ENCODE peak calls at places on chromosome X, in eight cellular contexts. H is tibial artery, Z is dorsolateral prefrontal cortex, T is left ventricle myocardium inferior, G is epithelial cell of esophagus, R is Karpas-422, L is body of pancreas, N is small intestine. F is an unnamed sample.

GRCh38 chrX:110432066-110432465 is 73.4 kb downstream of the RTL9 start:
- DNase-seq in G (no peak), L (no peak), T (no peak), R (no peak), N (no peak), H (no peak), Z (no peak), F (no peak)

GRCh38 chrX:53695901-53696300 is 9.4 kb upstream of the HUWE1 start:
- DNase-seq in Z (no peak), H (no peak), T (no peak), G (no peak), R (no peak), L (no peak), N (no peak), F (no peak)

GRCh38 chrX:136711147-136711546 is 63.2 kb downstream of the CD40LG start:
- DNase-seq in R (peak), N (peak), H (peak), T (peak), L (peak), Z (no peak), G (peak), F (peak)

GRCh38 chrX:71871367-71871766 is 39.3 kb upstream of the NHSL2 start:
- DNase-seq in R (no peak), N (no peak), H (no peak), Z (no peak), L (no peak), G (peak), T (no peak), F (no peak)

GRCh38 chrX:46016296-46016695 is 528.9 kb downstream of the ZNF674 start:
- DNase-seq in T (no peak), N (no peak), G (no peak), R (no peak), H (no peak), Z (no peak), L (no peak), F (no peak)

GRCh38 chrX:119574394-119575266 is at the start of gene UBE2A:
- DNase-seq in R (peak), G (peak), L (peak), H (peak), N (peak), T (peak), Z (peak), F (peak)

GRCh38 chrX:20507901-20508620 is 241.4 kb upstream of the RPS6KA3 start:
- DNase-seq in T (no peak), H (no peak), Z (no peak), G (peak), R (no peak), L (no peak), N (peak), F (no peak)

GRCh38 chrX:47229427-47229826 is 3.4 kb upstream of the USP11 start:
- DNase-seq in R (no peak), T (no peak), Z (peak), L (no peak), N (no peak), G (no peak), H (no peak), F (no peak)

GRCh38 chrX:153019166-153019565 is 25.2 kb upstream of the PNMA5 start:
- DNase-seq in T (no peak), N (peak), Z (no peak), H (no peak), L (no peak), G (no peak), R (no peak), F (no peak)

GRCh38 chrX:51893931-51894696 is 691 bp downstream of the MAGED1 start:
- DNase-seq in N (peak), Z (no peak), G (no peak), T (no peak), H (peak), L (peak), R (peak), F (peak)

GRCh38 chrX:129772796-129773431 is 6.8 kb upstream of the SASH3 start:
- DNase-seq in L (peak), R (peak), G (no peak), T (peak), H (peak), Z (peak), N (peak), F (peak)

GRCh38 chrX:48958635-48959094 is 1.3 kb upstream of the OTUD5 start:
- DNase-seq in Z (peak), R (peak), H (peak), G (peak), L (peak), N (peak), T (peak), F (peak)

GRCh38 chrX:4380710-4381109 is 667.3 kb upstream of the PRKX start:
- DNase-seq in N (no peak), L (no peak), T (no peak), H (no peak), R (no peak), G (no peak), Z (no peak), F (no peak)

GRCh38 chrX:132749406-132749805 is 209.0 kb downstream of the HS6ST2 start:
- DNase-seq in H (no peak), G (no peak), R (no peak), T (no peak), L (no peak), Z (no peak), N (no peak), F (no peak)

GRCh38 chrX:151488677-151489076 is 74.8 kb upstream of the PASD1 start:
- DNase-seq in R (peak), Z (no peak), N (no peak), H (no peak), L (no peak), G (peak), T (no peak), F (no peak)

GRCh38 chrX:141642979-141643378 is 53.5 kb downstream of the SPANXA2 start:
- DNase-seq in H (no peak), L (no peak), T (no peak), Z (no peak), G (peak), R (no peak), N (no peak), F (no peak)

GRCh38 chrX:134676440-134676839 is 18.2 kb upstream of the PLAC1 start:
- DNase-seq in N (no peak), R (no peak), G (peak), T (no peak), H (no peak), L (no peak), Z (no peak), F (no peak)

GRCh38 chrX:17377047-17377692 is 2.2 kb downstream of the NHS start:
- DNase-seq in H (peak), G (peak), Z (peak), T (peak), R (no peak), L (peak), N (peak), F (peak)

GRCh38 chrX:82208976-82209375 is 1007.1 kb downstream of the SH3BGRL start:
- DNase-seq in L (no peak), H (no peak), N (no peak), T (no peak), Z (no peak), G (no peak), R (no peak), F (no peak)

GRCh38 chrX:11886745-11887144 is 128.7 kb downstream of the MSL3 start:
- DNase-seq in N (no peak), Z (no peak), R (no peak), G (peak), L (no peak), T (no peak), H (no peak), F (no peak)

GRCh38 chrX:48511561-48511960 is 2.8 kb downstream of the PORCN start:
- DNase-seq in Z (no peak), R (no peak), N (no peak), T (no peak), L (peak), G (no peak), H (no peak), F (no peak)

GRCh38 chrX:4382273-4382672 is 668.8 kb upstream of the PRKX start:
- DNase-seq in R (no peak), H (no peak), T (no peak), N (no peak), Z (no peak), L (no peak), G (no peak), F (no peak)

GRCh38 chrX:53684415-53685192 is 1.9 kb downstream of the HUWE1 start:
- DNase-seq in R (peak), H (no peak), G (no peak), Z (no peak), T (no peak), N (no peak), L (no peak), F (no peak)

GRCh38 chrX:6821730-6822129 is 286.8 kb upstream of the VCX3A start:
- DNase-seq in R (no peak), T (no peak), H (no peak), Z (no peak), N (no peak), G (no peak), L (no peak), F (no peak)
- H3K4me3 ChIP-seq in R (no peak), T (no peak), H (no peak), Z (no peak), N (no peak), G (no peak), L (no peak), F (no peak)

GRCh38 chrX:42803320-42803719 is 25.4 kb upstream of the PPP1R2C start:
- DNase-seq in L (no peak), T (no peak), Z (no peak), G (peak), N (no peak), H (no peak), R (no peak), F (no peak)
- H3K4me3 ChIP-seq in L (no peak), T (no peak), Z (no peak), G (no peak), N (no peak), H (no peak), R (no peak), F (no peak)

DNA sequence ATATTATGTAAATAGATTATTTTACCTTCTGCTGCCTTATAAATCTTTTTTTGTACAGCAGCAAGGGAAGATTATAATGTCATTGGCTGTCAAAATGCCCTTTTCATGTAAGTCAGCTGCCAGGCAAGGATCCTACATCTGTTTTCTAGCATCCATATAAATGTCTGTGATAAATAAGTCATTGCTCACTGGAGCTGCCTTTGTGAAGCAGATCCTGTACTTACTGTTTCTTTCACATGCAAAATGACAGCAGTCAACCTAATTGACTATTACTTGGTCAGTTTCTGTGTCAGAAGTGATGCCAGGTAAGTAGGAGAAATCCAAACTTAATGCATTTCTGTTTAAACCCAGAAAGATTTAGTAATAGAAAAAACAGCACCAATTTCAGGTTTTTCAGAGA is 620.7 kb downstream of the RPA4 start:
- DNase-seq in N (no peak), R (no peak), H (no peak), Z (no peak), G (no peak), T (no peak), L (no peak), F (no peak)
- H3K4me3 ChIP-seq in N (no peak), R (no peak), H (no peak), Z (no peak), G (no peak), T (no peak), L (no peak), F (no peak)

GRCh38 chrX:127726227-127726626 is 326.0 kb downstream of the ACTRT1 start:
- DNase-seq in G (no peak), T (no peak), R (no peak), H (no peak), L (no peak), N (no peak), Z (no peak), F (no peak)
- H3K4me3 ChIP-seq in G (no peak), T (no peak), R (no peak), H (no peak), L (no peak), N (no peak), Z (no peak), F (no peak)